ENCODE peak calls at places on chromosomes 12 and 14, in nine cellular contexts. N is SK-N-SH, A is NCI-H524 treated with DMSO at 0.1 percent for 48 hours, O is OCI-LY7, T is cortex of kidney, H is psoas muscle, S is gastrocnemius medialis, X is left ventricle myocardium inferior, G is iris pigment epithelial cell. M is an unnamed sample.

GRCh38 chr12:108833757-108834472 is 23.5 kb downstream of the SSH1 start:
- DNase-seq in T (no peak), H (peak), O (no peak), G (peak), X (peak), S (peak), A (no peak), N (no peak), M (no peak)

GRCh38 chr14:68548194-68549056 is 244.4 kb downstream of the ZFP36L1 start:
- DNase-seq in X (peak), A (no peak), G (peak), O (no peak), N (peak), T (no peak), H (peak), S (peak), M (peak)

GRCh38 chr14:92539419-92539818 is 25.8 kb downstream of the RIN3 start:
- DNase-seq in A (no peak), T (no peak), O (no peak), X (no peak), H (no peak), S (no peak), G (no peak), N (no peak), M (no peak)

GRCh38 chr12:127926004-127926403 is 341.0 kb upstream of the TMEM132C start:
- DNase-seq in G (peak), X (no peak), H (no peak), N (peak), S (no peak), O (no peak), T (no peak), A (peak), M (no peak)

GRCh38 chr12:12483438-12483837 is 79.2 kb downstream of the DUSP16 start:
- DNase-seq in X (no peak), T (no peak), G (no peak), H (no peak), S (no peak), A (no peak), O (no peak), N (no peak), M (no peak)

GRCh38 chr12:48029811-48030650 is 25.8 kb upstream of the COL2A1 start:
- DNase-seq in T (no peak), O (peak), N (no peak), G (no peak), S (no peak), A (no peak), H (no peak), X (no peak), M (no peak)

GRCh38 chr12:101931498-101932326 is 54.3 kb downstream of the DRAM1 start:
- DNase-seq in O (peak), H (no peak), N (no peak), G (no peak), S (no peak), X (no peak), A (no peak), T (no peak), M (no peak)

GRCh38 chr12:121794532-121795028 is 1.1 kb upstream of the RHOF start:
- DNase-seq in N (peak), H (peak), T (no peak), X (no peak), O (no peak), S (no peak), G (no peak), A (no peak), M (no peak)

GRCh38 chr12:49336645-49337584 is at the start of gene C1QL4:
- DNase-seq in H (peak), T (no peak), S (peak), O (peak), N (peak), X (peak), A (no peak), G (peak), M (no peak)